ENCODE peak calls at places on chromosomes 6 and 20, in five cellular contexts. One of them, this sample, is unnamed.
A peak's percentile ranks its signal among the peaks of the same experiment; 100 is the strongest.

GRCh38 chr6:112038756-112039430 is 15.0 kb upstream of the CCN6 start:
- DNase-seq in stomach: no peak
- DNase-seq in HTR-8/SVneo: no peak
- DNase-seq in stimulated activated CD4-positive, alpha-beta T cell treated with anti-CD3 and anti-CD28 coated beads, TNF-alpha, amount 100 ng/mL, for 24 hours: no peak
- DNase-seq in NCI-H510A treated with DMSO at 0.1 percent for 48 hours: no peak
- DNase-seq in this sample: no peak

GRCh38 chr6:126127662-126128061 is 141.3 kb downstream of the TRMT11 start:
- DNase-seq in HTR-8/SVneo: no peak
- DNase-seq in NCI-H510A treated with DMSO at 0.1 percent for 48 hours: no peak
- DNase-seq in stimulated activated CD4-positive, alpha-beta T cell treated with anti-CD3 and anti-CD28 coated beads, TNF-alpha, amount 100 ng/mL, for 24 hours: no peak
- DNase-seq in stomach: no peak
- DNase-seq in this sample: no peak

GRCh38 chr6:16851758-16852157 is 90.5 kb upstream of the ATXN1 start:
- DNase-seq in stomach: no peak
- DNase-seq in stimulated activated CD4-positive, alpha-beta T cell treated with anti-CD3 and anti-CD28 coated beads, TNF-alpha, amount 100 ng/mL, for 24 hours: no peak
- DNase-seq in HTR-8/SVneo: no peak
- DNase-seq in NCI-H510A treated with DMSO at 0.1 percent for 48 hours: no peak
- DNase-seq in this sample: peak; percentile 8

GRCh38 chr20:52665441-52665840 is 306.7 kb upstream of the TSHZ2 start:
- DNase-seq in NCI-H510A treated with DMSO at 0.1 percent for 48 hours: no peak
- DNase-seq in stimulated activated CD4-positive, alpha-beta T cell treated with anti-CD3 and anti-CD28 coated beads, TNF-alpha, amount 100 ng/mL, for 24 hours: no peak
- DNase-seq in HTR-8/SVneo: no peak
- DNase-seq in stomach: no peak
- DNase-seq in this sample: no peak

GRCh38 chr6:21188505-21189223 is 404.9 kb upstream of the SOX4 start:
- DNase-seq in stomach: no peak
- DNase-seq in NCI-H510A treated with DMSO at 0.1 percent for 48 hours: peak; percentile 87
- DNase-seq in stimulated activated CD4-positive, alpha-beta T cell treated with anti-CD3 and anti-CD28 coated beads, TNF-alpha, amount 100 ng/mL, for 24 hours: no peak
- DNase-seq in HTR-8/SVneo: no peak
- DNase-seq in this sample: no peak

GRCh38 chr6:136173519-136174507 is 76.3 kb downstream of the MTFR2 start:
- DNase-seq in stomach: no peak
- DNase-seq in HTR-8/SVneo: peak; percentile 18
- DNase-seq in stimulated activated CD4-positive, alpha-beta T cell treated with anti-CD3 and anti-CD28 coated beads, TNF-alpha, amount 100 ng/mL, for 24 hours: no peak
- DNase-seq in NCI-H510A treated with DMSO at 0.1 percent for 48 hours: no peak
- DNase-seq in this sample: no peak

GRCh38 chr20:37890643-37891042 is 12.3 kb upstream of the VSTM2L start:
- DNase-seq in stomach: no peak
- DNase-seq in stimulated activated CD4-positive, alpha-beta T cell treated with anti-CD3 and anti-CD28 coated beads, TNF-alpha, amount 100 ng/mL, for 24 hours: no peak
- DNase-seq in HTR-8/SVneo: no peak
- DNase-seq in NCI-H510A treated with DMSO at 0.1 percent for 48 hours: no peak
- DNase-seq in this sample: no peak

GRCh38 chr20:57209413-57209812 is 57.0 kb downstream of the BMP7 start:
- DNase-seq in stimulated activated CD4-positive, alpha-beta T cell treated with anti-CD3 and anti-CD28 coated beads, TNF-alpha, amount 100 ng/mL, for 24 hours: no peak
- DNase-seq in HTR-8/SVneo: no peak
- DNase-seq in stomach: no peak
- DNase-seq in NCI-H510A treated with DMSO at 0.1 percent for 48 hours: no peak
- DNase-seq in this sample: no peak

GRCh38 chr6:157823523-157824370 is 701 bp downstream of the SNX9 start:
- DNase-seq in NCI-H510A treated with DMSO at 0.1 percent for 48 hours: peak; percentile 20
- DNase-seq in stomach: peak; percentile 65
- DNase-seq in HTR-8/SVneo: peak; percentile 20
- DNase-seq in stimulated activated CD4-positive, alpha-beta T cell treated with anti-CD3 and anti-CD28 coated beads, TNF-alpha, amount 100 ng/mL, for 24 hours: peak; percentile 60
- DNase-seq in this sample: peak; percentile 62

GRCh38 chr6:21241231-21242130 is 352.1 kb upstream of the SOX4 start:
- DNase-seq in stomach: no peak
- DNase-seq in NCI-H510A treated with DMSO at 0.1 percent for 48 hours: no peak
- DNase-seq in stimulated activated CD4-positive, alpha-beta T cell treated with anti-CD3 and anti-CD28 coated beads, TNF-alpha, amount 100 ng/mL, for 24 hours: no peak
- DNase-seq in HTR-8/SVneo: no peak
- DNase-seq in this sample: no peak

GRCh38 chr20:5863040-5863811 is 87.1 kb downstream of the TRMT6 start:
- DNase-seq in stomach: no peak
- DNase-seq in HTR-8/SVneo: peak; percentile 71
- DNase-seq in NCI-H510A treated with DMSO at 0.1 percent for 48 hours: no peak
- DNase-seq in stimulated activated CD4-positive, alpha-beta T cell treated with anti-CD3 and anti-CD28 coated beads, TNF-alpha, amount 100 ng/mL, for 24 hours: no peak
- DNase-seq in this sample: no peak

GRCh38 chr6:33880746-33881145 is 76.9 kb upstream of the MLN start:
- DNase-seq in stimulated activated CD4-positive, alpha-beta T cell treated with anti-CD3 and anti-CD28 coated beads, TNF-alpha, amount 100 ng/mL, for 24 hours: no peak
- DNase-seq in stomach: no peak
- DNase-seq in NCI-H510A treated with DMSO at 0.1 percent for 48 hours: no peak
- DNase-seq in HTR-8/SVneo: no peak
- DNase-seq in this sample: no peak

GRCh38 chr6:5093231-5094015 is 8.3 kb downstream of the PPP1R3G start:
- DNase-seq in stimulated activated CD4-positive, alpha-beta T cell treated with anti-CD3 and anti-CD28 coated beads, TNF-alpha, amount 100 ng/mL, for 24 hours: no peak
- DNase-seq in HTR-8/SVneo: no peak
- DNase-seq in NCI-H510A treated with DMSO at 0.1 percent for 48 hours: no peak
- DNase-seq in stomach: no peak
- DNase-seq in this sample: no peak

GRCh38 chr20:48791666-48792071 is 36.1 kb downstream of the PREX1 start:
- DNase-seq in NCI-H510A treated with DMSO at 0.1 percent for 48 hours: no peak
- DNase-seq in HTR-8/SVneo: no peak
- DNase-seq in stimulated activated CD4-positive, alpha-beta T cell treated with anti-CD3 and anti-CD28 coated beads, TNF-alpha, amount 100 ng/mL, for 24 hours: no peak
- DNase-seq in stomach: no peak
- DNase-seq in this sample: no peak

GRCh38 chr20:18405826-18406225 is 61.0 kb downstream of the DZANK1 start:
- DNase-seq in NCI-H510A treated with DMSO at 0.1 percent for 48 hours: no peak
- DNase-seq in HTR-8/SVneo: no peak
- DNase-seq in stomach: no peak
- DNase-seq in stimulated activated CD4-positive, alpha-beta T cell treated with anti-CD3 and anti-CD28 coated beads, TNF-alpha, amount 100 ng/mL, for 24 hours: no peak
- DNase-seq in this sample: no peak

GRCh38 chr6:118468682-118469465 is 79.2 kb upstream of the PLN start:
- DNase-seq in stomach: no peak
- DNase-seq in stimulated activated CD4-positive, alpha-beta T cell treated with anti-CD3 and anti-CD28 coated beads, TNF-alpha, amount 100 ng/mL, for 24 hours: no peak
- DNase-seq in HTR-8/SVneo: no peak
- DNase-seq in NCI-H510A treated with DMSO at 0.1 percent for 48 hours: peak; percentile 91
- DNase-seq in this sample: peak; percentile 35